ENCODE peak calls at places on chromosomes 5 and 9, in nine cellular contexts. U is HCT116, Q is Panc1, E is GM12878, J is GM23338, R is A549, N is HepG2, Y is SK-N-SH, O is K562. A is an unnamed sample.

GRCh38 chr5:167716376-167716775 is 575.1 kb upstream of the WWC1 start:
- DNase-seq in Y (no peak), E (no peak), J (no peak), Q (no peak), R (no peak), O (no peak), U (no peak), N (no peak), A (no peak)

GRCh38 chr9:34628656-34629491 is at the start of gene ARID3C:
- DNase-seq in E (no peak), Y (peak), Q (no peak), O (peak), U (no peak), J (peak), R (no peak), N (no peak), A (no peak)

GRCh38 chr9:115717298-115717697 is 436.3 kb upstream of the PAPPA start:
- DNase-seq in Y (no peak), E (no peak), O (no peak), J (no peak), N (no peak), Q (no peak), R (no peak), U (no peak), A (no peak)

GRCh38 chr5:72246239-72246580 is 73.8 kb downstream of the MRPS27 start:
- DNase-seq in N (no peak), J (no peak), Y (peak), O (peak), Q (no peak), E (no peak), U (no peak), R (peak), A (no peak)

GRCh38 chr9:133526721-133527321 is 2.1 kb upstream of the MYMK start:
- DNase-seq in U (no peak), O (no peak), J (peak), Q (no peak), N (no peak), E (no peak), R (no peak), Y (no peak), A (no peak)

GRCh38 chr9:20236676-20237075 is 385.6 kb downstream of the MLLT3 start:
- DNase-seq in O (no peak), R (no peak), E (no peak), J (no peak), Q (no peak), U (no peak), N (peak), Y (no peak), A (no peak)

GRCh38 chr9:99778308-99778707 is 43.4 kb upstream of the NR4A3 start:
- DNase-seq in R (peak), Q (no peak), Y (no peak), J (no peak), E (no peak), U (peak), N (no peak), O (peak), A (no peak)

GRCh38 chr5:124660229-124661093 is 86.0 kb downstream of the ZNF608 start:
- DNase-seq in U (no peak), O (no peak), N (no peak), E (no peak), Q (no peak), Y (no peak), J (peak), R (no peak), A (no peak)

GRCh38 chr5:19795218-19795617 is 192.8 kb downstream of the CDH18 start:
- DNase-seq in Y (no peak), R (no peak), E (no peak), Q (peak), O (no peak), U (no peak), N (peak), J (peak), A (no peak)

GRCh38 chr9:117403403-117403811 is 11.4 kb downstream of the ASTN2 start:
- DNase-seq in Q (no peak), E (no peak), J (peak), Y (peak), N (no peak), R (no peak), O (no peak), U (no peak), A (no peak)

GRCh38 chr5:22242532-22242931 is 610.6 kb downstream of the CDH12 start:
- DNase-seq in U (no peak), R (no peak), O (no peak), Q (no peak), Y (peak), E (no peak), J (peak), N (no peak), A (no peak)

GRCh38 chr5:119445544-119445943 is 6.8 kb upstream of the HSD17B4 start:
- DNase-seq in U (no peak), O (no peak), Q (no peak), J (peak), R (no peak), E (no peak), Y (no peak), N (no peak), A (no peak)

GRCh38 chr9:85248514-85249312 is 493.0 kb downstream of the AGTPBP1 start:
- DNase-seq in Y (no peak), R (no peak), E (no peak), Q (no peak), J (no peak), N (no peak), O (no peak), U (no peak), A (no peak)

GRCh38 chr5:154197801-154198461 is 7.4 kb downstream of the GALNT10 start:
- DNase-seq in Q (no peak), J (no peak), O (no peak), E (peak), Y (no peak), N (peak), U (no peak), R (peak), A (no peak)

GRCh38 chr5:16970260-16970659 is 34.2 kb upstream of the MYO10 start:
- DNase-seq in U (no peak), Y (no peak), E (no peak), O (no peak), R (no peak), N (no peak), J (no peak), Q (no peak), A (no peak)

GRCh38 chr9:71676460-71676859 is 91.9 kb downstream of the CEMIP2 start:
- DNase-seq in Q (no peak), J (no peak), U (no peak), O (no peak), E (no peak), R (no peak), Y (no peak), N (no peak), A (no peak)

GRCh38 chr5:39518516-39518915 is 93.7 kb upstream of the DAB2 start:
- DNase-seq in J (peak), U (no peak), Y (no peak), Q (no peak), R (no peak), N (no peak), O (no peak), E (no peak), A (no peak)

GRCh38 chr9:116589392-116590354 is 97.4 kb upstream of the TRIM32 start:
- DNase-seq in J (peak), U (peak), O (peak), Y (peak), E (no peak), N (peak), R (peak), Q (no peak), A (peak)

GRCh38 chr5:92106808-92107207 is 723.7 kb upstream of the ARRDC3 start:
- DNase-seq in O (no peak), Y (no peak), R (no peak), Q (no peak), J (no peak), N (no peak), E (no peak), U (no peak), A (no peak)

GRCh38 chr5:180977852-180978251 is 10.8 kb upstream of the BTNL3 start:
- DNase-seq in U (no peak), Q (no peak), R (no peak), J (no peak), O (no peak), E (no peak), N (no peak), Y (no peak), A (no peak)

GRCh38 chr5:175195698-175196656 is 248.0 kb downstream of the DRD1 start:
- DNase-seq in R (peak), Q (no peak), N (peak), E (no peak), Y (no peak), J (peak), O (no peak), U (peak), A (no peak)

GRCh38 chr5:1103093-1103492 is 8.8 kb downstream of the SLC12A7 start:
- DNase-seq in O (no peak), E (no peak), Y (no peak), R (no peak), U (no peak), Q (no peak), J (no peak), N (no peak), A (no peak)

GRCh38 chr5:107571621-107572489 is 98.9 kb downstream of the EFNA5 start:
- DNase-seq in Y (peak), N (peak), O (peak), Q (peak), R (peak), E (peak), J (peak), U (peak), A (peak)

GRCh38 chr9:32394381-32395049 is 10.1 kb downstream of the ACO1 start:
- DNase-seq in E (no peak), N (no peak), Y (no peak), U (no peak), O (no peak), Q (no peak), J (no peak), R (no peak), A (no peak)

GRCh38 chr5:139640432-139641115 is 7.6 kb upstream of the CXXC5 start:
- DNase-seq in E (no peak), O (no peak), Y (peak), Q (no peak), R (no peak), J (peak), N (no peak), U (no peak), A (no peak)

GRCh38 chr5:181212934-181213333 is 7.9 kb upstream of the TRIM7 start:
- DNase-seq in N (no peak), R (no peak), Y (no peak), J (no peak), Q (no peak), U (no peak), E (no peak), O (no peak), A (no peak)

GRCh38 chr5:34898258-34898895 is 16.9 kb downstream of the RAD1 start:
- DNase-seq in O (peak), Y (peak), J (peak), U (peak), N (peak), Q (peak), E (no peak), R (peak), A (no peak)

GRCh38 chr9:18819418-18819817 is 213.6 kb downstream of the SAXO1 start:
- DNase-seq in J (no peak), Y (no peak), N (no peak), U (no peak), R (no peak), Q (no peak), E (no peak), O (no peak), A (no peak)

GRCh38 chr5:923473-923873 is 30.8 kb downstream of the TRIP13 start:
- DNase-seq in U (peak), Y (peak), N (peak), E (no peak), J (peak), O (peak), R (peak), Q (peak), A (peak)

GRCh38 chr9:108207611-108208051 is 648.2 kb downstream of the ACTL7B start:
- DNase-seq in N (no peak), J (no peak), O (no peak), R (no peak), U (no peak), Y (no peak), Q (no peak), E (no peak), A (no peak)

GRCh38 chr5:151703780-151704179 is 17.1 kb upstream of the SPARC start:
- DNase-seq in E (no peak), U (no peak), Q (no peak), N (no peak), R (no peak), J (no peak), O (no peak), Y (no peak), A (no peak)

GRCh38 chr9:91746904-91747303 is 203.1 kb downstream of the ROR2 start:
- DNase-seq in E (no peak), Q (no peak), Y (no peak), R (no peak), J (no peak), O (no peak), N (no peak), U (no peak), A (no peak)

GRCh38 chr5:40238066-40238745 is 441.5 kb upstream of the PTGER4 start:
- DNase-seq in E (no peak), J (no peak), R (no peak), U (no peak), O (no peak), Q (no peak), Y (no peak), N (no peak), A (no peak)

GRCh38 chr5:179755022-179755421 is 22.4 kb downstream of the MAML1 start:
- DNase-seq in E (no peak), R (no peak), J (peak), N (peak), O (no peak), U (no peak), Y (no peak), Q (no peak), A (no peak)

GRCh38 chr5:13946111-13946510 is 1.6 kb upstream of the DNAH5 start:
- DNase-seq in Q (no peak), U (no peak), R (no peak), N (no peak), Y (no peak), E (no peak), O (no peak), J (no peak), A (no peak)

GRCh38 chr5:140869555-140869886 is 764 bp downstream of the PCDHA11 start:
- DNase-seq in J (no peak), Q (no peak), O (no peak), E (no peak), N (no peak), U (peak), R (no peak), Y (no peak), A (no peak)

GRCh38 chr5:76294573-76294972 is 108.5 kb upstream of the IQGAP2 start:
- DNase-seq in Y (no peak), U (no peak), R (no peak), Q (no peak), E (no peak), N (no peak), O (no peak), J (no peak), A (peak)

GRCh38 chr9:90455316-90455715 is 187.3 kb downstream of the DIRAS2 start:
- DNase-seq in R (no peak), J (no peak), Y (no peak), Q (no peak), N (no peak), O (no peak), U (no peak), E (no peak), A (no peak)

GRCh38 chr9:70415041-70415440 is 584 bp upstream of the KLF9 start:
- DNase-seq in R (no peak), J (no peak), O (no peak), Q (no peak), E (no peak), U (no peak), Y (no peak), N (no peak), A (no peak)
- H3K4me3 ChIP-seq in R (no peak), J (no peak), O (no peak), Q (no peak), E (no peak), U (no peak), Y (peak), N (no peak), A (no peak)

DNA sequence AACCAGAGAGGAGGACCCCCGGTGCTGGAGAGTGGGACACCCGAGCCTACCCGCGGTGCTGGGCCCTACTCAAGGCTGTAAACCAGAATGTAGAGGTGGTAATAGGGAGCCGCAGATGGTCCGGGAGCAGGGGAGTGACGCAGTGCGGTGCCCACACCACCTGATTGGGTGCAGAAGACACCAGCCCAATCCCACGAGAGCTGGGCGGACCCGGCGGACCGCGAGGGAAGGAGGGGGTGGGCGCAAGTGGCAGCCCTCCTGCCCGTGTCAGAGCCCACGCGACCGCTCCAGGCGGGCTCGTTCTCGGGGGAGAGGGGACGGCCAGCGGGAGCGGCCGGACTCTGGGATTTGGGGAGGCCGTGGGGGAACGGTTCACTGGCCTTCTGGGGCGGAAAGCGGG is 71.2 kb downstream of the C9orf50 start:
- DNase-seq in J (no peak), Y (peak), E (no peak), N (no peak), Q (no peak), R (peak), O (no peak), U (no peak), A (no peak)
- TF ChIP-seq REST in J (no peak), Y (no peak), E (no peak), N (no peak), Q (no peak), R (no peak), O (no peak), U (no peak), A (no peak)

DNA sequence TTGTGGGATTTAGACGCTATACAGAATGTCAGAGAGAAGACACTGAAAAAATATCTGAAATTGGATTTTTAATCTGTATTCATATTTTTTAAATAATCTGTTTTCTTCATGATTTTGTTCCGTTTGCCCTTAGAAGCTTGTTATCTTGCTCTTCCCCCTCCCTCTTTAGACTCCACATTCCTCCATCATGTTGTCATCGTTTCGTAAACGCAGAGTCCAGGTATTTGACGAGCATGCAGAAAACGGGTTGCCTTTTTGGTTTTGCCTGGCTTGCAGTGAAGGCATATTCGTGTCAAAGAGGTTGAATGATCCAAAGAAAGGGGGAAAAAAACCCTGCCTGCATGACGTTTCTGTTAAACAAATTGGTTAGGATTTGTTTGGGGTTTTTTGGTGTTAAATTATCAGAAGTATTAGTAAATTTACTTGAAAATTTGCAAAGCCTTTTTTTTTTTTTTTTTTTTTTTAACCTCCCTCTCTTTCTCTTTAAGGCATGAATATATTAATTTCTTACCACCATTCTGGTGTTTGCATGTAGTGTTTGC is 2.9 kb downstream of the SPTAN1 start:
- DNase-seq in E (no peak), J (peak), N (peak), R (peak), Y (no peak), O (no peak), U (peak), Q (peak), A (no peak)
- H3K4me3 ChIP-seq in E (peak), J (peak), N (peak), R (peak), Y (peak), O (no peak), U (peak), Q (peak), A (no peak)

GRCh38 chr5:36875789-36876388 is 680 bp upstream of the NIPBL start:
- DNase-seq in R (peak), J (peak), O (peak), Y (peak), Q (no peak), U (peak), N (peak), E (peak), A (peak)

GRCh38 chr5:36876389-36876964 is at the start of gene NIPBL:
- DNase-seq in R (peak), U (peak), J (peak), O (peak), Q (no peak), N (peak), E (peak), Y (peak), A (peak)

GRCh38 chr5:36875051-36875788 is 1.3 kb upstream of the NIPBL start:
- DNase-seq in E (no peak), R (no peak), J (peak), Y (peak), N (peak), U (no peak), Q (no peak), O (peak), A (peak)

GRCh38 chr5:36874465-36874864 is 2.1 kb upstream of the NIPBL start:
- DNase-seq in Q (no peak), R (no peak), Y (peak), N (no peak), J (peak), E (no peak), O (no peak), U (no peak), A (no peak)

DNA sequence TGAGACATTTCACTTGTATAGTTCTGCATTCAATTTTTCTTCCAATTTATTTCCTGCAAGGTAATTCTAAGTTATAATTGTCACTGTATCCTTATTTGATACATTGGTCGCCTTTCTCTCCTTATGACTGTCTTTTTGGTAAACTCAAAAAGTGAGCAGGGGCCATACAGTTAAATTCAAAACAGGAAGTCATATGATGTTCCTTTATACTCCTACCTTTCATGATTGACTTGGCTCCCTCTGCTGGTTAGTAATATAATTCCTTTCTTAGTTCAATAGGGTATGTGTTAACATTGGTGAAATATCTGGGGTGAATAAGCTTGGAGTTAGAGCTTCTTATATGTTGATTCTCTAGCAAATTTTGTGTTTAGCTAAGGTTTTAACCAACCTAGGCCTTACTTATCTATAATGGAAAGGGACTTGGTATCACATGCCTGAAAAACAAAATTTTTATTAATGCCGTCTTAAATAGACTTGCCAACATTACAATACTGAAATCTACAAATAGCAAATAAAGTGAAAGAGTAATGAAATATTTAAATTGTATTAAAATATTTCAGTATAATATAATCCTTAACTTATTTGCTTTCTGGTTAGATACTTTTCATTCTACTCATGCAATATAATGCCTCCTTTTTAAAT is 6.0 kb upstream of the NIPBL start:
- DNase-seq in O (peak), U (peak), Q (no peak), Y (peak), J (peak), N (peak), E (no peak), R (peak), A (no peak)
- TF ChIP-seq REST in O (no peak), U (no peak), Q (no peak), Y (no peak), J (no peak), N (no peak), E (no peak), R (no peak), A (no peak)